ENCODE peak calls at places on chromosome 1, in six cellular contexts. U is stimulated activated CD8-positive, alpha-beta memory T cell treated with anti-CD3 and anti-CD28 coated beads, Interleukin-4, amount 100 ng/mL, for 1 hour; W is upper lobe of right lung; P is T-helper 2 cell treated with Interferon-gamma antibody and Interleukin-4, amounts not matched to agents 5 μg/mL and 100 μg/mL, for 36 hours; S is foreskin fibroblast; V is CD8-positive, alpha-beta memory T cell. E is an unnamed sample.

GRCh38 chr1:199279107-199279506 is 640.3 kb downstream of the PTPRC start:
- DNase-seq in U (no peak), W (no peak), P (no peak), S (no peak), V (no peak), E (no peak)

GRCh38 chr1:233368784-233369120 is 41.2 kb downstream of the MAP3K21 start:
- DNase-seq in U (no peak), W (no peak), P (no peak), S (no peak), V (no peak), E (no peak)

GRCh38 chr1:85091647-85092295 is 43.5 kb upstream of the MCOLN3 start:
- DNase-seq in U (no peak), W (no peak), P (no peak), S (no peak), V (no peak), E (no peak)

GRCh38 chr1:30687886-30688285 is 35.5 kb downstream of the MATN1 start:
- DNase-seq in U (no peak), W (peak; percentile 27), P (no peak), S (no peak), V (no peak), E (no peak)

GRCh38 chr1:30248774-30249173 is 474.6 kb downstream of the MATN1 start:
- DNase-seq in U (no peak), W (no peak), P (no peak), S (no peak), V (no peak), E (no peak)

GRCh38 chr1:23484253-23485001 is 448 bp upstream of the ASAP3 start:
- DNase-seq in U (peak; percentile 72), W (peak; percentile 96), P (peak; percentile 80), S (peak; percentile 94), V (peak; percentile 91), E (peak; percentile 91)

GRCh38 chr1:6491480-6491962 is at the start of gene PLEKHG5:
- DNase-seq in U (no peak), W (no peak), P (no peak), S (peak; percentile 82), V (no peak), E (no peak)

GRCh38 chr1:59814180-59814900 is 409 bp upstream of the HOOK1 start:
- DNase-seq in U (peak; percentile 58), W (peak; percentile 96), P (peak; percentile 69), S (peak; percentile 24), V (peak; percentile 66), E (peak; percentile 100)

GRCh38 chr1:86105533-86105866 is 51.1 kb downstream of the COL24A1 start:
- DNase-seq in U (no peak), W (no peak), P (no peak), S (no peak), V (no peak), E (no peak)

GRCh38 chr1:35930593-35931423 is at the start of gene AGO3:
- DNase-seq in U (peak; percentile 69), W (peak; percentile 96), P (peak; percentile 93), S (peak; percentile 90), V (peak; percentile 79), E (peak; percentile 91)

GRCh38 chr1:84959294-84959693 is 37.6 kb downstream of the MCOLN2 start:
- DNase-seq in U (no peak), W (no peak), P (peak; percentile 73), S (no peak), V (no peak), E (no peak)

GRCh38 chr1:54606096-54606989 is 17.0 kb downstream of the FAM151A start:
- DNase-seq in U (no peak), W (no peak), P (no peak), S (no peak), V (no peak), E (no peak)

GRCh38 chr1:228072658-228073043 is 9.9 kb upstream of the ARF1 start:
- DNase-seq in U (no peak), W (peak; percentile 50), P (no peak), S (no peak), V (no peak), E (no peak)

GRCh38 chr1:164320780-164321683 is 238.0 kb upstream of the PBX1 start:
- DNase-seq in U (no peak), W (peak; percentile 64), P (no peak), S (peak; percentile 57), V (no peak), E (no peak)

GRCh38 chr1:232211149-232211548 is 418.8 kb downstream of the SIPA1L2 start:
- DNase-seq in U (no peak), W (no peak), P (no peak), S (no peak), V (no peak), E (peak; percentile 9)

GRCh38 chr1:211548321-211549091 is 30.5 kb downstream of the SLC30A1 start:
- DNase-seq in U (no peak), W (no peak), P (peak; percentile 23), S (no peak), V (no peak), E (peak; percentile 76)

GRCh38 chr1:20725189-20726106 is 7.1 kb downstream of the SH2D5 start:
- DNase-seq in U (no peak), W (peak; percentile 65), P (no peak), S (peak; percentile 86), V (no peak), E (no peak)

GRCh38 chr1:48208251-48208650 is 14.3 kb upstream of the SLC5A9 start:
- DNase-seq in U (no peak), W (no peak), P (no peak), S (no peak), V (no peak), E (no peak)

GRCh38 chr1:225911207-225912130 is 12.6 kb downstream of the PYCR2 start:
- DNase-seq in U (peak; percentile 30), W (peak; percentile 88), P (peak; percentile 62), S (peak; percentile 66), V (peak; percentile 65), E (no peak)

GRCh38 chr1:12435639-12436344 is 182.2 kb downstream of the DHRS3 start:
- DNase-seq in U (no peak), W (no peak), P (peak; percentile 75), S (no peak), V (no peak), E (no peak)

GRCh38 chr1:29197590-29197924 is 15.9 kb upstream of the SRSF4 start:
- DNase-seq in U (no peak), W (no peak), P (peak; percentile 32), S (peak; percentile 63), V (no peak), E (peak; percentile 2)

GRCh38 chr1:2861143-2861987 is 59.9 kb upstream of the TTC34 start:
- DNase-seq in U (no peak), W (no peak), P (no peak), S (no peak), V (no peak), E (no peak)

GRCh38 chr1:145804235-145805045 is 19.5 kb downstream of the RNF115 start:
- DNase-seq in U (no peak), W (no peak), P (no peak), S (no peak), V (no peak), E (no peak)

GRCh38 chr1:232142403-232143314 is 487.3 kb downstream of the SIPA1L2 start:
- DNase-seq in U (no peak), W (no peak), P (no peak), S (peak; percentile 84), V (no peak), E (no peak)

GRCh38 chr1:6294080-6294867 is 33.4 kb upstream of the GPR153 start:
- DNase-seq in U (no peak), W (no peak), P (no peak), S (no peak), V (no peak), E (no peak)

GRCh38 chr1:74971982-74972381 is 162.2 kb upstream of the LHX8 start:
- DNase-seq in U (no peak), W (no peak), P (no peak), S (no peak), V (no peak), E (no peak)

GRCh38 chr1:56566040-56566774 is 13.2 kb downstream of the PLPP3 start:
- DNase-seq in U (no peak), W (no peak), P (no peak), S (no peak), V (no peak), E (no peak)

GRCh38 chr1:116855788-116856187 is 53.9 kb upstream of the PTGFRN start:
- DNase-seq in U (no peak), W (no peak), P (no peak), S (peak; percentile 93), V (no peak), E (peak; percentile 89)

GRCh38 chr1:233229291-233229690 is 66.2 kb downstream of the PCNX2 start:
- DNase-seq in U (no peak), W (no peak), P (no peak), S (peak; percentile 11), V (no peak), E (no peak)

GRCh38 chr1:78586572-78586971 is 33.7 kb upstream of the IFI44L start:
- DNase-seq in U (no peak), W (no peak), P (no peak), S (peak; percentile 39), V (no peak), E (no peak)

GRCh38 chr1:238913210-238913609 is 473.2 kb upstream of the CHRM3 start:
- DNase-seq in U (no peak), W (no peak), P (no peak), S (no peak), V (no peak), E (no peak)